ENCODE peak calls at places on chromosome 4, in eight cellular contexts. U, P, F, T, H, S, Y and L are unnamed samples.

GRCh38 chr4:94455081-94455480 is 3.3 kb downstream of the PDLIM5 start:
- DNase-seq in U (no peak), P (peak), F (no peak), T (peak), H (peak), S (no peak), Y (peak), L (peak)

GRCh38 chr4:34091451-34091850 is 2152.9 kb downstream of the ARAP2 start:
- DNase-seq in U (no peak), P (no peak), F (no peak), T (peak), H (no peak), S (no peak), Y (peak), L (no peak)

GRCh38 chr4:684611-685010 is 4.3 kb downstream of the SLC49A3 start:
- DNase-seq in U (no peak), P (no peak), F (no peak), T (no peak), H (no peak), S (no peak), Y (no peak), L (no peak)

GRCh38 chr4:4914059-4914820 is 54.8 kb downstream of the MSX1 start:
- DNase-seq in U (no peak), P (no peak), F (no peak), T (peak), H (no peak), S (peak), Y (peak), L (no peak)

GRCh38 chr4:157664726-157665125 is 444.2 kb downstream of the GRIA2 start:
- DNase-seq in U (no peak), P (peak), F (no peak), T (peak), H (no peak), S (peak), Y (peak), L (no peak)

GRCh38 chr4:15779336-15779735 is 1.2 kb downstream of the CD38 start:
- DNase-seq in U (no peak), P (no peak), F (peak), T (peak), H (peak), S (peak), Y (peak), L (peak)

GRCh38 chr4:26342328-26343040 is 21.7 kb downstream of the RBPJ start:
- DNase-seq in U (no peak), P (peak), F (no peak), T (peak), H (peak), S (peak), Y (peak), L (no peak)

GRCh38 chr4:99617374-99617773 is 40.3 kb downstream of the C4orf54 start:
- DNase-seq in U (no peak), P (no peak), F (no peak), T (no peak), H (no peak), S (no peak), Y (no peak), L (no peak)

GRCh38 chr4:86556791-86557415 is 37.2 kb upstream of the PTPN13 start:
- DNase-seq in U (no peak), P (no peak), F (no peak), T (peak), H (no peak), S (no peak), Y (no peak), L (no peak)